ENCODE peak calls at places on chromosomes 1 and 21, in four cellular contexts. Y, R, N and O are unnamed samples.

GRCh38 chr1:48767957-48768510 is 8.7 kb downstream of the BEND5 start:
- DNase-seq in Y (no peak), R (no peak), N (no peak), O (no peak)

GRCh38 chr1:29760165-29760564 is 523.8 kb downstream of the PTPRU start:
- DNase-seq in N (peak), R (no peak), Y (no peak), O (no peak)

GRCh38 chr1:58545591-58546519 is 671 bp downstream of the OMA1 start:
- DNase-seq in Y (peak), R (peak), N (peak), O (peak)

GRCh38 chr1:30715886-30716285 is 7.5 kb downstream of the MATN1 start:
- DNase-seq in N (no peak), R (no peak), Y (no peak), O (no peak)

GRCh38 chr1:204338997-204339396 is 20.7 kb downstream of the PLEKHA6 start:
- DNase-seq in Y (no peak), R (no peak), N (no peak), O (no peak)

GRCh38 chr1:241837901-241838300 is 10.1 kb upstream of the EXO1 start:
- DNase-seq in N (no peak), Y (no peak), R (no peak), O (no peak)

GRCh38 chr1:101428562-101428961 is 191.7 kb downstream of the S1PR1 start:
- DNase-seq in N (no peak), R (no peak), Y (no peak), O (no peak)

GRCh38 chr1:57727121-57727520 is 303.3 kb upstream of the DAB1 start:
- DNase-seq in R (no peak), N (no peak), Y (no peak), O (no peak)

GRCh38 chr21:43277481-43278351 is 108.9 kb downstream of the CRYAA start:
- DNase-seq in R (no peak), N (no peak), Y (no peak), O (no peak)

GRCh38 chr21:41932191-41932575 is 21.6 kb downstream of the C2CD2 start:
- DNase-seq in N (no peak), Y (no peak), R (no peak), O (peak)

GRCh38 chr1:155285063-155285462 is 7.8 kb downstream of the HCN3 start:
- DNase-seq in N (no peak), R (no peak), Y (no peak), O (no peak)
- TF ChIP-seq POLR2A in N (no peak), R (no peak), Y (no peak), O (no peak)

GRCh38 chr1:67190942-67191341 is 24.7 kb downstream of the IL23R start:
- DNase-seq in N (no peak), R (no peak), Y (no peak), O (no peak)
- H3K27ac ChIP-seq in N (no peak), R (no peak), Y (no peak), O (no peak)

DNA sequence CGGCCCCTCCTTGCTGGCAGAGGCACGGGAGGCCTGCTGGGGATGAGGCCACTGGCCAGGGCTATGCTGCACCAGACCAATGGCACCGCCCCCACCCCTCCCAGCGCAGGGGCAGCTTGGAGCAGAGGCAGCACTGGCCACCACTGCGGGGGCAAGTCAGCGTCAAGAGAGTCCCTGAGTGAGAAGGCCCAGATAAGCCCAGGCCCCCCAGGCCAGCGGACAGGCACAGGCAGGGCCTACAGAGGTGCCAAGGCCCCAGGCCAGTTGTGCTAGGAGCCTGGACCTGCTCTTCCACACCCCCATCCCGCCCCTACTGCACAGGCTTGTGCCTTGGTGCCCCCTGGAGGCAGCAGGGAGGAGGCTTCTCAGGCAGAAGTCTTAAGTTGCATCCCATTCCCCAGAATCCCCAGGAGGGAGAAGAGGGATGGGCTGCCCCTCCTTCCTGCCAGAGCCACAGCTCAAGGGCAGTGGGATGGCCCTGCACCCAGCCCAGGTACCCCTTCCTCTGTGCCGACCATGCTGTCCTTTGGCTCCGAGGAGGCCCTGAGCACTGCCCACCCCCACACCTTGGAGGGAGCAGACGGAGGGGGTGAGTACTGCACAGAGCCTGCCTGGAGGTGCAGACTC is 35.8 kb downstream of the EPHX1 start:
- DNase-seq in R (peak), Y (peak), N (peak), O (peak)
- TF ChIP-seq POLR2A in R (no peak), Y (peak), N (no peak), O (peak)

GRCh38 chr1:69827732-69828131 is 260.0 kb downstream of the LRRC7 start:
- DNase-seq in R (no peak), Y (no peak), N (no peak), O (no peak)

GRCh38 chr1:69824932-69825331 is 257.2 kb downstream of the LRRC7 start:
- DNase-seq in Y (peak), N (no peak), R (no peak), O (no peak)
- H3K27ac ChIP-seq in Y (no peak), N (no peak), R (no peak), O (no peak)

GRCh38 chr1:2406451-2407041 is 5.8 kb downstream of the PEX10 start:
- DNase-seq in N (no peak), R (no peak), Y (no peak), O (no peak)
- TF ChIP-seq POLR2A in N (no peak), R (no peak), Y (no peak), O (no peak)

GRCh38 chr1:46516140-46516539 is 26.5 kb downstream of the DMBX1 start:
- DNase-seq in R (no peak), N (no peak), Y (no peak), O (no peak)

GRCh38 chr1:46515576-46515975 is 25.9 kb downstream of the DMBX1 start:
- DNase-seq in N (no peak), Y (no peak), R (no peak), O (no peak)

GRCh38 chr1:46517010-46517600 is 27.5 kb downstream of the DMBX1 start:
- DNase-seq in R (peak), Y (peak), N (no peak), O (no peak)

GRCh38 chr1:46517932-46518498 is 28.4 kb downstream of the DMBX1 start:
- DNase-seq in R (peak), N (no peak), Y (no peak), O (no peak)

DNA sequence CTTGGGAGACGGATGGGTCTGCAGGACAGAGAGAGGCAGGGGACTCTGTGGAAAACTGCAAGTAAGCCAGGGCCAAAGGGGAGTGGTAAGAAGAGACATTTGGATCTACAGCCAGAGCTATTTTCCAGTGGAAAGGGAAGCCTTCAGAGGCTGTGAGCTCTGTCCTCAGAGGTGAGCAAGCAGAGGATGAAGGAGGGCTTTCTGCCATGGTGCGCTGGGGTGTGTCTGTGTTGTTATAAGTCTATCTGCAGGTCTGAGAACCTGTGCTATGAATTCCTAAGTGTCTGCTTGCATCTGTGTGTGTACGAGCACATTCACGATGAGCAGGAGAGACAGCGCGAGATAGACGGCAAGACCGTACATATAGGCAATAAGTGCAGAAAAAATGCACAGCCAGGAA is 26.9 kb downstream of the DMBX1 start:
- DNase-seq in R (no peak), N (no peak), Y (no peak), O (no peak)
- H3K27ac ChIP-seq in R (no peak), N (no peak), Y (no peak), O (no peak)

DNA sequence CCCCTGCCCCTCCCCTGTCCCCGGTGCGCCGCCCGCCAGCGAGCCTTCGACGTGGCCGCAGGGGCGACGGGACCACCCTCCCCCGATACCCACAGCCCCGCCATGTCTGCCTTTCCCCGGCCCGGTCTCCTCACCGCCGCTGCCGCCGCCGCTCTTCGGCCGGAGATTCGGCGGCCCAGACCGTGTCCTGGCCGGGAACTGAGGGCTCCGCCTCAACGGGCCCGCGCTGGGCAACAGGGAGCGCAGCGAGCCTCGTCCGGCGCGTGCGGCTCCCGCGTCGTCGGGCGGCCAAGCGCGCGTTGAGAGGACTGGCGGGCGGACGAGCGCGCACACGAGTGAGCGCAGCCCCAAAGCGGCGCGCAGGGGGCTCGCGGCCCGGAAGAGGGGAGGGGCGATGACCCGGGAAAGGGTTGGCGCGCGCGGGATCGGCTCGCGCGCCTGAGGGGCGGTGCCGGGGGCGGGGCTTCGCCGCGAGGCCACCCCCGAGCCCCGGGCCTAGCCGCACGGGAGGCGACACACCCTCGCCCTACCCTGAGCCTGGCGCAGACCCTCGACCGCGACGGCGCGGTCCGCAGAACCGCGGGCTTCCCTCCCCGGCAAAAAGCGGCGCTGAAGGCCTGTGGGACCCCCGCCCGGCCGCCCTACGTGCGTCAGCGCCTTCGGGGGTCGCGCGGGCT is at the start of gene BTG3:
- DNase-seq in N (peak), R (peak), Y (peak), O (peak)
- TF ChIP-seq POLR2A in N (peak), R (peak), Y (peak), O (peak)